ENCODE peak calls at places on chromosomes 2 and 18, in five cellular contexts. N is ovary, S is H1, P is pancreas, K is GM13977. M is an unnamed sample.

GRCh38 chr2:190695739-190696138 is 46.9 kb downstream of the NAB1 start:
- DNase-seq in N (no peak), S (no peak), P (no peak), K (no peak), M (no peak)

GRCh38 chr2:128321421-128321775 is 2.7 kb upstream of the HS6ST1 start:
- DNase-seq in N (peak), S (no peak), P (no peak), K (no peak), M (peak)

GRCh38 chr18:13332874-13333273 is 114.3 kb downstream of the LDLRAD4 start:
- DNase-seq in N (no peak), S (no peak), P (no peak), K (no peak), M (no peak)

GRCh38 chr2:59745085-59745484 is 808.4 kb downstream of the BCL11A start:
- DNase-seq in N (no peak), S (no peak), P (no peak), K (no peak), M (no peak)

GRCh38 chr2:235070063-235070706 is 118.4 kb downstream of the SH3BP4 start:
- DNase-seq in N (no peak), S (peak), P (no peak), K (no peak), M (no peak)

GRCh38 chr18:46412831-46413371 is 244.1 kb downstream of the LOXHD1 start:
- DNase-seq in N (peak), S (no peak), P (no peak), K (no peak), M (no peak)

GRCh38 chr2:95388878-95389255 is 13.6 kb upstream of the FAHD2A start:
- DNase-seq in N (no peak), S (no peak), P (no peak), K (no peak), M (no peak)

GRCh38 chr2:206456078-206456769 is 12.9 kb downstream of the ADAM23 start:
- DNase-seq in N (no peak), S (no peak), P (no peak), K (no peak), M (no peak)

GRCh38 chr18:58367425-58368140 is 261.3 kb downstream of the ALPK2 start:
- DNase-seq in N (no peak), S (no peak), P (no peak), K (no peak), M (no peak)

GRCh38 chr2:27049422-27050280 is 1.8 kb upstream of the AGBL5 start:
- DNase-seq in N (peak), S (no peak), P (no peak), K (peak), M (peak)

GRCh38 chr2:43055985-43056384 is 170.4 kb downstream of the ZFP36L2 start:
- DNase-seq in N (no peak), S (no peak), P (no peak), K (no peak), M (no peak)

GRCh38 chr2:25624635-25625034 is 48.7 kb downstream of the DTNB start:
- DNase-seq in N (no peak), S (no peak), P (no peak), K (no peak), M (no peak)

GRCh38 chr2:219965287-219965870 is 337.9 kb downstream of the SLC4A3 start:
- DNase-seq in N (no peak), S (peak), P (no peak), K (no peak), M (no peak)

GRCh38 chr2:215427585-215427984 is 8.3 kb downstream of the FN1 start:
- DNase-seq in N (no peak), S (no peak), P (no peak), K (no peak), M (no peak)

GRCh38 chr2:176122633-176123482 is at the start of gene HOXD9:
- DNase-seq in N (peak), S (no peak), P (no peak), K (no peak), M (no peak)

GRCh38 chr2:71711470-71711857 is 258.1 kb downstream of the DYSF start:
- DNase-seq in N (no peak), S (no peak), P (no peak), K (no peak), M (no peak)

GRCh38 chr2:107809835-107810234 is 16.9 kb upstream of the RGPD4 start:
- DNase-seq in N (no peak), S (no peak), P (no peak), K (no peak), M (no peak)

GRCh38 chr2:191622374-191623320 is 55.3 kb upstream of the NABP1 start:
- DNase-seq in N (no peak), S (no peak), P (no peak), K (no peak), M (no peak)

GRCh38 chr2:150122871-150123588 is 364.4 kb downstream of the RND3 start:
- DNase-seq in N (no peak), S (no peak), P (no peak), K (no peak), M (no peak)

GRCh38 chr18:23301971-23302370 is 151.1 kb upstream of the RIOK3 start:
- DNase-seq in N (no peak), S (no peak), P (no peak), K (no peak), M (no peak)

GRCh38 chr18:13570856-13571495 is 155.4 kb downstream of the FAM210A start:
- DNase-seq in N (no peak), S (no peak), P (no peak), K (no peak), M (no peak)

GRCh38 chr2:24489942-24490673 is 946 bp upstream of the NCOA1 start:
- DNase-seq in N (peak), S (no peak), P (peak), K (peak), M (no peak)

GRCh38 chr2:5093518-5093917 is 598.7 kb upstream of the SOX11 start:
- DNase-seq in N (no peak), S (no peak), P (no peak), K (no peak), M (no peak)

GRCh38 chr2:191228861-191229260 is 16.3 kb upstream of the MYO1B start:
- DNase-seq in N (no peak), S (no peak), P (no peak), K (no peak), M (no peak)

GRCh38 chr2:240989451-240990265 is 8.8 kb upstream of the SNED1 start:
- DNase-seq in N (peak), S (no peak), P (peak), K (no peak), M (no peak)

GRCh38 chr2:148876589-148877402 is 1.8 kb downstream of the KIF5C start:
- DNase-seq in N (peak), S (peak), P (peak), K (peak), M (peak)

GRCh38 chr18:5284808-5285207 is 10.7 kb downstream of the ZBTB14 start:
- DNase-seq in N (no peak), S (no peak), P (no peak), K (no peak), M (no peak)

GRCh38 chr2:151478011-151478410 is 68.3 kb downstream of the RIF1 start:
- DNase-seq in N (no peak), S (no peak), P (no peak), K (no peak), M (no peak)

GRCh38 chr2:173623411-173624076 is 268.9 kb downstream of the CDCA7 start:
- DNase-seq in N (no peak), S (no peak), P (no peak), K (no peak), M (no peak)

GRCh38 chr2:122858813-122859212 is 1103.4 kb downstream of the TSN start:
- DNase-seq in N (no peak), S (no peak), P (no peak), K (no peak), M (no peak)

GRCh38 chr2:28155071-28155470 is 237.6 kb upstream of the FOSL2 start:
- DNase-seq in N (no peak), S (no peak), P (no peak), K (no peak), M (no peak)

GRCh38 chr2:28150994-28151393 is 241.7 kb upstream of the FOSL2 start:
- DNase-seq in N (no peak), S (no peak), P (no peak), K (no peak), M (no peak)

GRCh38 chr2:28153851-28154250 is 238.8 kb upstream of the FOSL2 start:
- DNase-seq in N (no peak), S (no peak), P (no peak), K (no peak), M (no peak)

GRCh38 chr2:28152585-28153284 is 239.9 kb upstream of the FOSL2 start:
- DNase-seq in N (no peak), S (no peak), P (no peak), K (no peak), M (no peak)

DNA sequence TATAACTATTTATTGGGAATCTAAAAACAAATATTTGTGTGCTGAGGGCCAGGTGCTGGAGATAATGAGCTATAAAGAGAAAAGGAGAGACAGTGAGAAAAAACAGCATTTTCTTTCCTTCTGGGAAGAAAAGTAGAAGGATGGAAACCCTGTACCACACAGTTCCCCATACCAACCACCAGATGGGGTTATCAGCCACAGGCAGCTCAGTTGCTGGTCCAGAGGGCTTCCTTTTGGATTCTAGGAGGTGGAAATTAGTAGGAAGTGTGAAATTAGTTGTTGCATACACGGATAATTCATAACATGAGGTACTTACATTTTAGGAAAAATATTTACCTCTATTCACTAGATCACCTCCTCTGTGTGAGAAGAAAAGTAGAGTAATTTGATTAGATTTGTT is 237.0 kb upstream of the FOSL2 start:
- DNase-seq in N (no peak), S (no peak), P (no peak), K (no peak), M (no peak)
- TF ChIP-seq CTCF in N (no peak), S (peak), P (no peak), K (peak), M (peak)

DNA sequence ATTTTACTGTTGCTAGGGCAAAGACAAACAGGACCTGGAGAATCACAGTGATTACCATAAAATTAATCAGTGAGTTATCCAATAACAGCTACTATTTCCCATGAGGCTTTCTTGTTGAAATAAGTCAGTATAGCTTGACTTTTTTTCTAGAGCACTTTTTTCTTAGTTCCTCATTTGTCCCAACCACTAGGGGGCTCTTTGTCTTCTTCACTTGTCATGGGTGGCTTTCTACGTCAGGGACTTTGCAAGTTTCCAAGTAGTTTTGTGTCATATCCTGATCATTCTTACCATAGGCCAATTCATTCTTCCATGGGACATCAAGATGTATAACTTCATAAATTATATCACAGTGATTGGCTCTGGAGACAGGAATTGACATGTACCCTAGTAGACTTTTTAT is 1019.6 kb upstream of the PIK3C3 start:
- DNase-seq in N (no peak), S (no peak), P (no peak), K (peak), M (no peak)
- TF ChIP-seq CTCF in N (no peak), S (peak), P (no peak), K (peak), M (peak)

DNA sequence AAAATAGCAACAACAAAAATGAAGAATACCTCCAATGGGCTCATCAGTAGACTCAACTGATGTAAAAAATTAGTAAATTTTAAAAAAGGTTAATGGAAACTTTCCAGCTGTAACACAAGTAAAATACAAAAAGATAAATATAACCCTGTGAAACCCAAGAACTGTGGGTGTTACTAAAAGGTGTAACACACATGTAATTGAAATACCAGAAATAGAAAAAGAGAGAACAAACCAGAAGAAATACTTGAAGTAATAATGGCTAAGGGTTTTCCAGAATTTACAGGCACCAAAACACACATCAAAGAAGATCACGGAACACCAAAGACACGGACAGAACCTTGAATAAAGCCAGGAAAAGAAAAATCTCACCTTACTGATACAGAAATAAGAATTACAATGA is 590.6 kb upstream of the RAB6C start:
- DNase-seq in N (no peak), S (no peak), P (no peak), K (no peak), M (no peak)
- TF ChIP-seq CTCF in N (no peak), S (no peak), P (no peak), K (no peak), M (no peak)

DNA sequence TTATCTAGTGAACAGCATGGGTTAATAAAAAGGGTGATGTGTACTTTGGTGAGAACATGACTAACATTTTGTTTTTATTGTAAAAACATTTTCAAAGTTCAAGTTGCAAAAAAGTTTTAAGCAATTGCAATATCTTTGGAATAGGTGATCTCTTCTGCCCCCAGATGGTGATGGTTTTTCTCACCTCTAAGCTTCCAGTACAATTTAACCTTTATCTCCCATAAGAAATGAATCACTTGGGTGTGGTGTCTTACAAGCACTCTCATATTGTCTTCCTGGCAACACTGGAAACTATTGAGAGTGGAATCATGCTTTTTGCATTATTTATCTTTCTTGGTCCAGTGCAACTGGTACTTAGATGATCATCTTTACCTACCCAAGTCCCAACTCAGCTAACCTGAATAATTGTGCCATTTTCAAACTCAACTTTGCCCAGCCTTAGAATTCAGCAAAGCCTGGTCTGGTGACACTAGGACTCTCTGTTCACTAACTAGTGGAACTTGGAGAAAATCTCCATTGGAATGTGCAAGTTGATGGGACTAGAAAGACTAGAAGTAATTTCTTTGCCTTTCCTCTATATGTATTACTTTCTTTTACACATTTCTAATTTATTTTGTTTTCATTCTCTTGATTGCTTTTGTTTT is 964.6 kb upstream of the ZEB2 start:
- DNase-seq in N (no peak), S (no peak), P (no peak), K (no peak), M (no peak)
- TF ChIP-seq CTCF in N (peak), S (no peak), P (no peak), K (peak), M (peak)

DNA sequence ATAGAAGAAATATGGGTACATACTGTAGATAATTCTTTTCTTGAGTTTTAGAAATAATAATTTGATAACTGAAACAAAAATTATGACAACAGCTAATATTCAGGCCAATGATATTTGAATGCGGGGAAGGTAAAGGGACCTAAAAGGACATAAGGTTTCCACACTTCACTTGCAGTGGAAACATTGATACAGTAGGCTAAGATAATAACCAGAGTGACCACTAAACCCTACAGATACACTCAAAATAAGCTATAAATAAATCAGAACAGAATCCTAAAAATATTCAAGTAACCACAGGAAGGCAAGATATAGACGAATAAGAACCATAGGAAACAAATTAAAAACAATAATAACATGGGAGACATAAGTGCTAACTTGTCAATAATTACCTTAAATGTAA is 69.8 kb upstream of the NPAS2 start:
- DNase-seq in N (no peak), S (no peak), P (no peak), K (no peak), M (no peak)
- TF ChIP-seq CTCF in N (no peak), S (no peak), P (no peak), K (no peak), M (no peak)

GRCh38 chr2:20684581-20685063 is 17.7 kb downstream of the GDF7 start:
- DNase-seq in N (no peak), S (no peak), P (no peak), K (no peak), M (no peak)

GRCh38 chr2:20680744-20681143 is 13.8 kb downstream of the GDF7 start:
- DNase-seq in N (no peak), S (no peak), P (no peak), K (no peak), M (no peak)

GRCh38 chr2:20677301-20678176 is 10.6 kb downstream of the GDF7 start:
- DNase-seq in N (no peak), S (no peak), P (no peak), K (peak), M (no peak)

GRCh38 chr2:20678751-20679150 is 11.8 kb downstream of the GDF7 start:
- DNase-seq in N (no peak), S (no peak), P (no peak), K (no peak), M (no peak)

GRCh38 chr2:20682166-20682565 is 15.2 kb downstream of the GDF7 start:
- DNase-seq in N (no peak), S (no peak), P (no peak), K (no peak), M (no peak)
- TF ChIP-seq CTCF in N (no peak), S (peak), P (no peak), K (peak), M (peak)

GRCh38 chr2:62297642-62298010 is 101.7 kb downstream of the B3GNT2 start:
- DNase-seq in N (no peak), S (no peak), P (peak), K (no peak), M (no peak)
- TF ChIP-seq CTCF in N (no peak), S (peak), P (peak), K (peak), M (no peak)

M was measured in dorsolateral prefrontal cortex.